ENCODE peak calls at places on chromosomes 6 and 20, in four cellular contexts. R, P, I and Q are unnamed samples.

GRCh38 chr20:56730003-56730402 is 100.9 kb downstream of the TFAP2C start:
- DNase-seq in I (no peak), R (no peak), P (no peak), Q (no peak)

GRCh38 chr6:35879151-35879550 is 41.7 kb downstream of the SRPK1 start:
- DNase-seq in P (no peak), R (no peak), I (no peak), Q (no peak)

GRCh38 chr6:63802606-63803206 is 167.1 kb downstream of the PHF3 start:
- DNase-seq in P (no peak), I (no peak), R (no peak), Q (no peak)

GRCh38 chr6:3540980-3541379 is 84.1 kb upstream of the SLC22A23 start:
- DNase-seq in P (no peak), R (no peak), I (no peak), Q (no peak)

GRCh38 chr20:32052792-32053362 is 835 bp downstream of the HCK start:
- DNase-seq in R (no peak), P (peak; percentile 80), I (no peak), Q (no peak)

GRCh38 chr20:13333793-13334192 is 112.7 kb downstream of the ISM1 start:
- DNase-seq in I (no peak), R (no peak), P (no peak), Q (no peak)

GRCh38 chr6:26224940-26225847 is 138.0 kb downstream of the HFE start:
- DNase-seq in I (no peak), R (no peak), P (no peak), Q (no peak)

GRCh38 chr20:46706242-46706641 is 3.2 kb upstream of the SLC2A10 start:
- DNase-seq in R (no peak), P (no peak), I (no peak), Q (no peak)

GRCh38 chr6:137743493-137743892 is 123.6 kb upstream of the TNFAIP3 start:
- DNase-seq in I (no peak), P (no peak), R (no peak), Q (no peak)

GRCh38 chr6:14517536-14518105 is 400.0 kb downstream of the CD83 start:
- DNase-seq in R (no peak), P (no peak), I (no peak), Q (no peak)

GRCh38 chr6:158004696-158005095 is 23.0 kb downstream of the SYNJ2 start:
- DNase-seq in P (no peak), I (no peak), R (no peak), Q (no peak)

GRCh38 chr6:129619579-129620233 is 90.3 kb downstream of the ARHGAP18 start:
- DNase-seq in R (no peak), P (no peak), I (no peak), Q (no peak)

GRCh38 chr20:59185809-59186208 is 22.2 kb downstream of the ZNF831 start:
- DNase-seq in I (no peak), P (no peak), R (no peak), Q (no peak)

GRCh38 chr20:50478162-50479036 is 31.8 kb upstream of the PTPN1 start:
- DNase-seq in R (no peak), I (peak; percentile 75), P (peak; percentile 86), Q (peak; percentile 67)

GRCh38 chr20:49916146-49917002 is 1.0 kb upstream of the SPATA2 start:
- DNase-seq in P (peak; percentile 43), I (no peak), R (no peak), Q (no peak)

GRCh38 chr20:39491711-39492110 is 529.6 kb downstream of the DHX35 start:
- DNase-seq in R (no peak), P (no peak), I (no peak), Q (no peak)